ENCODE peak calls at places on chromosomes 1 and 21, in nine cellular contexts. Q is body of pancreas; W is kidney; H is neural crest cell; M is T47D; K is substantia nigra; A is activated CD8-positive, alpha-beta memory T cell treated with anti-CD3 and anti-CD28 coated beads, Interleukin-2, amount 10 ng/mL, durations not matched to agents 7 days and 5 days; T is psoas muscle; Z is NCI-H1105. B is an unnamed sample.

GRCh38 chr1:25616080-25616931 is at the start of gene MAN1C1:
- DNase-seq in Q (peak; percentile 81), W (peak; percentile 96), H (peak; percentile 90), M (peak; percentile 89), K (peak; percentile 100), A (peak; percentile 81), T (peak; percentile 91), Z (peak; percentile 93), B (peak; percentile 93)

GRCh38 chr21:35316933-35317332 is 267.8 kb upstream of the RUNX1 start:
- DNase-seq in Q (no peak), W (no peak), H (no peak), M (no peak), K (no peak), A (no peak), T (no peak), Z (no peak), B (no peak)

GRCh38 chr21:22319435-22319834 is 1321.2 kb downstream of the NCAM2 start:
- DNase-seq in Q (no peak), W (no peak), H (no peak), M (no peak), K (no peak), A (no peak), T (no peak), Z (no peak), B (no peak)

GRCh38 chr1:81305997-81306452 is 494.7 kb upstream of the ADGRL2 start:
- DNase-seq in Q (no peak), W (no peak), H (peak; percentile 29), M (peak; percentile 49), K (no peak), A (no peak), T (no peak), Z (peak; percentile 70), B (peak; percentile 19)

GRCh38 chr21:45818276-45818903 is 163.2 kb upstream of the COL6A1 start:
- DNase-seq in Q (no peak), W (no peak), H (no peak), M (peak; percentile 44), K (no peak), A (peak; percentile 68), T (no peak), Z (no peak), B (no peak)

GRCh38 chr1:45246760-45247159 is 40.4 kb upstream of the ZSWIM5 start:
- DNase-seq in Q (no peak), W (no peak), H (no peak), M (peak; percentile 37), K (no peak), A (no peak), T (no peak), Z (no peak), B (no peak)

GRCh38 chr1:84731519-84731918 is 41.3 kb upstream of the SSX2IP start:
- DNase-seq in Q (no peak), W (no peak), H (no peak), M (no peak), K (no peak), A (no peak), T (no peak), Z (no peak), B (no peak)

GRCh38 chr1:231584117-231584516 is 42.5 kb upstream of the DISC1 start:
- DNase-seq in Q (no peak), W (no peak), H (no peak), M (peak; percentile 66), K (no peak), A (no peak), T (no peak), Z (no peak), B (peak; percentile 28)

GRCh38 chr1:65471901-65472332 is 51.4 kb downstream of the LEPR start:
- DNase-seq in Q (no peak), W (no peak), H (no peak), M (no peak), K (no peak), A (no peak), T (no peak), Z (no peak), B (no peak)

GRCh38 chr1:101148987-101149386 is 87.8 kb upstream of the S1PR1 start:
- DNase-seq in Q (no peak), W (no peak), H (no peak), M (no peak), K (no peak), A (no peak), T (no peak), Z (no peak), B (no peak)

GRCh38 chr1:39332291-39332690 is 127.8 kb downstream of the MACF1 start:
- DNase-seq in Q (no peak), W (no peak), H (no peak), M (no peak), K (peak; percentile 12), A (no peak), T (no peak), Z (no peak), B (no peak)

GRCh38 chr1:12059722-12060464 is 3.2 kb upstream of the TNFRSF8 start:
- DNase-seq in Q (no peak), W (no peak), H (no peak), M (no peak), K (no peak), A (no peak), T (no peak), Z (no peak), B (no peak)

GRCh38 chr1:52667290-52667689 is 30.9 kb downstream of the COA7 start:
- DNase-seq in Q (no peak), W (no peak), H (no peak), M (no peak), K (no peak), A (no peak), T (no peak), Z (no peak), B (no peak)

GRCh38 chr1:40861227-40862003 is 748 bp downstream of the CITED4 start:
- DNase-seq in Q (peak; percentile 34), W (peak; percentile 86), H (no peak), M (no peak), K (peak; percentile 51), A (peak; percentile 54), T (peak; percentile 59), Z (peak; percentile 36), B (peak; percentile 32)

GRCh38 chr1:91940496-91940895 is 8.7 kb upstream of the BRDT start:
- DNase-seq in Q (no peak), W (no peak), H (no peak), M (no peak), K (no peak), A (no peak), T (no peak), Z (no peak), B (no peak)

GRCh38 chr1:193657552-193657951 is 471.1 kb upstream of the B3GALT2 start:
- DNase-seq in Q (no peak), W (no peak), H (no peak), M (no peak), K (no peak), A (no peak), T (no peak), Z (no peak), B (no peak)

GRCh38 chr1:8078176-8078671 is 52.1 kb upstream of the ERRFI1 start:
- DNase-seq in Q (no peak), W (no peak), H (no peak), M (peak; percentile 62), K (no peak), A (no peak), T (no peak), Z (no peak), B (no peak)

GRCh38 chr1:61157420-61157987 is 75.1 kb downstream of the NFIA start:
- DNase-seq in Q (no peak), W (no peak), H (no peak), M (no peak), K (no peak), A (peak; percentile 53), T (no peak), Z (no peak), B (peak; percentile 13)

GRCh38 chr21:37365657-37366487 is 701 bp upstream of the DYRK1A start:
- DNase-seq in Q (peak; percentile 77), W (peak; percentile 92), H (peak; percentile 47), M (peak; percentile 87), K (peak; percentile 75), A (peak; percentile 68), T (peak; percentile 80), Z (peak; percentile 66), B (peak; percentile 32)

GRCh38 chr1:209641216-209642181 is 10.7 kb downstream of the LAMB3 start:
- DNase-seq in Q (peak; percentile 57), W (peak; percentile 96), H (no peak), M (no peak), K (peak; percentile 59), A (no peak), T (peak; percentile 85), Z (no peak), B (no peak)

GRCh38 chr1:41493117-41493536 is 8.6 kb upstream of the EDN2 start:
- DNase-seq in Q (no peak), W (peak; percentile 91), H (no peak), M (no peak), K (no peak), A (no peak), T (peak; percentile 16), Z (no peak), B (no peak)

B was measured in HuH-7.5.